ENCODE peak calls at places on chromosomes 2 and 18, in eight cellular contexts. One of them, this sample, is unnamed.

GRCh38 chr2:172998547-172998946 is 77.1 kb upstream of the MAP3K20 start:
- DNase-seq in mucosa of descending colon: no peak
- DNase-seq in B cell: no peak
- DNase-seq in astrocyte: no peak
- DNase-seq in sigmoid colon: no peak
- DNase-seq in left ventricle myocardium inferior: no peak
- DNase-seq in A549: no peak
- DNase-seq in AG09319: no peak
- DNase-seq in this sample: no peak

GRCh38 chr2:21543630-21544029 is 419.9 kb downstream of the TDRD15 start:
- DNase-seq in left ventricle myocardium inferior: no peak
- DNase-seq in sigmoid colon: no peak
- DNase-seq in astrocyte: no peak
- DNase-seq in mucosa of descending colon: no peak
- DNase-seq in A549: no peak
- DNase-seq in AG09319: no peak
- DNase-seq in B cell: no peak
- DNase-seq in this sample: no peak

GRCh38 chr2:108074945-108075344 is 88.6 kb downstream of the SLC5A7 start:
- DNase-seq in B cell: no peak
- DNase-seq in mucosa of descending colon: no peak
- DNase-seq in astrocyte: no peak
- DNase-seq in AG09319: no peak
- DNase-seq in sigmoid colon: no peak
- DNase-seq in left ventricle myocardium inferior: no peak
- DNase-seq in A549: no peak
- DNase-seq in this sample: no peak

GRCh38 chr2:20682166-20682565 is 15.2 kb downstream of the GDF7 start:
- DNase-seq in AG09319: no peak
- DNase-seq in astrocyte: no peak
- DNase-seq in B cell: no peak
- DNase-seq in mucosa of descending colon: no peak
- DNase-seq in A549: no peak
- DNase-seq in sigmoid colon: no peak
- DNase-seq in left ventricle myocardium inferior: no peak
- DNase-seq in this sample: no peak

GRCh38 chr2:209086761-209087160 is 337.1 kb upstream of the MAP2 start:
- DNase-seq in left ventricle myocardium inferior: no peak
- DNase-seq in mucosa of descending colon: no peak
- DNase-seq in B cell: no peak
- DNase-seq in AG09319: no peak
- DNase-seq in astrocyte: no peak
- DNase-seq in A549: no peak
- DNase-seq in sigmoid colon: no peak
- DNase-seq in this sample: no peak

GRCh38 chr18:22486667-22487066 is 69.0 kb upstream of the CTAGE1 start:
- DNase-seq in B cell: no peak
- DNase-seq in left ventricle myocardium inferior: no peak
- DNase-seq in mucosa of descending colon: no peak
- DNase-seq in AG09319: no peak
- DNase-seq in A549: no peak
- DNase-seq in astrocyte: no peak
- DNase-seq in sigmoid colon: no peak
- DNase-seq in this sample: no peak

GRCh38 chr2:72894466-72894865 is 7.3 kb downstream of the SPR start:
- DNase-seq in mucosa of descending colon: no peak
- DNase-seq in B cell: no peak
- DNase-seq in A549: no peak
- DNase-seq in sigmoid colon: no peak
- DNase-seq in astrocyte: no peak
- DNase-seq in left ventricle myocardium inferior: no peak
- DNase-seq in AG09319: no peak
- DNase-seq in this sample: no peak

GRCh38 chr2:15914981-15915380 is 25.4 kb upstream of the MYCN start:
- DNase-seq in left ventricle myocardium inferior: no peak
- DNase-seq in A549: no peak
- DNase-seq in sigmoid colon: no peak
- DNase-seq in astrocyte: peak; percentile 8
- DNase-seq in B cell: no peak
- DNase-seq in AG09319: no peak
- DNase-seq in mucosa of descending colon: no peak
- DNase-seq in this sample: no peak

GRCh38 chr2:221999702-222000101 is 299.1 kb downstream of the PAX3 start:
- DNase-seq in B cell: no peak
- DNase-seq in mucosa of descending colon: no peak
- DNase-seq in left ventricle myocardium inferior: no peak
- DNase-seq in astrocyte: peak; percentile 98
- DNase-seq in sigmoid colon: no peak
- DNase-seq in A549: no peak
- DNase-seq in AG09319: no peak
- DNase-seq in this sample: peak; percentile 5

GRCh38 chr2:121748202-121748601 is 7.2 kb upstream of the TSN start:
- DNase-seq in A549: no peak
- DNase-seq in mucosa of descending colon: no peak
- DNase-seq in B cell: no peak
- DNase-seq in sigmoid colon: no peak
- DNase-seq in left ventricle myocardium inferior: no peak
- DNase-seq in astrocyte: no peak
- DNase-seq in AG09319: peak; percentile 10
- DNase-seq in this sample: no peak

GRCh38 chr2:161332568-161332967 is 24.3 kb downstream of the PSMD14 start:
- DNase-seq in sigmoid colon: no peak
- DNase-seq in mucosa of descending colon: no peak
- DNase-seq in left ventricle myocardium inferior: no peak
- DNase-seq in B cell: no peak
- DNase-seq in AG09319: no peak
- DNase-seq in A549: no peak
- DNase-seq in astrocyte: no peak
- DNase-seq in this sample: no peak

GRCh38 chr2:149219853-149220252 is 110.5 kb upstream of the LYPD6 start:
- DNase-seq in B cell: no peak
- DNase-seq in A549: no peak
- DNase-seq in astrocyte: no peak
- DNase-seq in left ventricle myocardium inferior: no peak
- DNase-seq in AG09319: no peak
- DNase-seq in sigmoid colon: no peak
- DNase-seq in mucosa of descending colon: no peak
- DNase-seq in this sample: no peak

GRCh38 chr2:232321156-232321816 is 57.3 kb upstream of the ALPP start:
- DNase-seq in A549: no peak
- DNase-seq in sigmoid colon: peak; percentile 37
- DNase-seq in mucosa of descending colon: peak; percentile 33
- DNase-seq in astrocyte: no peak
- DNase-seq in left ventricle myocardium inferior: peak; percentile 1
- DNase-seq in AG09319: no peak
- DNase-seq in B cell: no peak
- DNase-seq in this sample: no peak

GRCh38 chr2:64952896-64953482 is 36.2 kb upstream of the SLC1A4 start:
- DNase-seq in astrocyte: peak; percentile 92
- DNase-seq in left ventricle myocardium inferior: no peak
- DNase-seq in AG09319: peak; percentile 41
- DNase-seq in A549: peak; percentile 51
- DNase-seq in B cell: no peak
- DNase-seq in mucosa of descending colon: no peak
- DNase-seq in sigmoid colon: no peak
- DNase-seq in this sample: no peak

GRCh38 chr2:181724662-181725061 is 44.3 kb upstream of the NEUROD1 start:
- DNase-seq in B cell: no peak
- DNase-seq in AG09319: no peak
- DNase-seq in left ventricle myocardium inferior: no peak
- DNase-seq in A549: no peak
- DNase-seq in astrocyte: no peak
- DNase-seq in sigmoid colon: no peak
- DNase-seq in mucosa of descending colon: no peak
- DNase-seq in this sample: no peak

GRCh38 chr2:33077841-33078240 is 131.1 kb downstream of the LTBP1 start:
- DNase-seq in mucosa of descending colon: no peak
- DNase-seq in astrocyte: no peak
- DNase-seq in sigmoid colon: no peak
- DNase-seq in B cell: peak; percentile 22
- DNase-seq in AG09319: no peak
- DNase-seq in left ventricle myocardium inferior: no peak
- DNase-seq in A549: no peak
- DNase-seq in this sample: no peak

GRCh38 chr2:37389984-37390765 is 45.7 kb downstream of the QPCT start:
- DNase-seq in B cell: peak; percentile 82
- DNase-seq in A549: peak; percentile 86
- DNase-seq in AG09319: peak; percentile 23
- DNase-seq in mucosa of descending colon: no peak
- DNase-seq in sigmoid colon: no peak
- DNase-seq in left ventricle myocardium inferior: no peak
- DNase-seq in astrocyte: peak; percentile 89
- DNase-seq in this sample: peak; percentile 76

GRCh38 chr2:182228073-182228473 is 198.8 kb downstream of the PDE1A start:
- DNase-seq in B cell: no peak
- DNase-seq in AG09319: no peak
- DNase-seq in astrocyte: no peak
- DNase-seq in mucosa of descending colon: no peak
- DNase-seq in left ventricle myocardium inferior: no peak
- DNase-seq in sigmoid colon: no peak
- DNase-seq in A549: no peak
- DNase-seq in this sample: no peak

DNA sequence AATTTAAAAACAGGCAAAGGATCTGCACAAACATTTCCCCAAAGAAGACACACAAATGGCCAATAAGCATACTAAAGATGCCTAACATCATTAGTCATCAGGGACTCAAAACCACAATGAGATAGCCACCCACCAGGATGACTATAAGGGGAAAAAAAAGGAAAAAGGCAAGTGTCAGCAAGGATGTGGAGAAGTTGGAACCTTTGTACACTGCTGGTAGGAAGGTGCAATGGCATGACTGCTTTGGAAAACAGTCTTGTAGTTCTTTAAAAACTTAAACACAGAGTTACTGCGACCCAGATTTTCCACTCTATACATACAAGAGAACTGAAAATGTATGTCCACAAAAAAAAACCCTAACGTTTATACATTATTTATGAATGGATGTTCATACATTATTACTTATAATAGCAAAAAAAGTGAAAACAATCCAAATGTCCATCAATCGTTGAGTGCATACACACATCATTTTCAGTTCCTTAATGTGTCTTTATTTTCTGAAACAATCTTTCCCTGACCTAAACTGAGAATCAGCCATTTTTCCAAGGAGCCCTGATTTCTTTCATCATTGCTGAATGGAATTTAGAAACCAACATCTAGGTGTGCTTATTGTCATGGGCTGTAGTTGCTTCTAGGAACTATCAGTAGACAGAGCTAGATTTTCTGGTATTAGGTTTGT is 64.7 kb upstream of the TLK1 start:
- DNase-seq in B cell: no peak
- DNase-seq in A549: no peak
- DNase-seq in sigmoid colon: no peak
- DNase-seq in left ventricle myocardium inferior: no peak
- DNase-seq in AG09319: peak; percentile 22
- DNase-seq in astrocyte: peak; percentile 94
- DNase-seq in mucosa of descending colon: no peak
- DNase-seq in this sample: peak; percentile 8
- TF ChIP-seq CTCF in B cell: no peak
- TF ChIP-seq CTCF in A549: no peak
- TF ChIP-seq CTCF in sigmoid colon: no peak
- TF ChIP-seq CTCF in left ventricle myocardium inferior: no peak
- TF ChIP-seq CTCF in AG09319: no peak
- TF ChIP-seq CTCF in astrocyte: peak; percentile 63
- TF ChIP-seq CTCF in mucosa of descending colon: no peak
- TF ChIP-seq CTCF in this sample: peak; percentile 34

GRCh38 chr2:7007846-7008741 is 90.9 kb downstream of the RNF144A start:
- DNase-seq in AG09319: peak; percentile 22
- DNase-seq in A549: no peak
- DNase-seq in astrocyte: peak; percentile 96
- DNase-seq in left ventricle myocardium inferior: peak; percentile 94
- DNase-seq in sigmoid colon: peak; percentile 93
- DNase-seq in mucosa of descending colon: peak; percentile 65
- DNase-seq in B cell: no peak
- DNase-seq in this sample: no peak
- TF ChIP-seq CTCF in AG09319: peak; percentile 54
- TF ChIP-seq CTCF in A549: no peak
- TF ChIP-seq CTCF in astrocyte: peak; percentile 38
- TF ChIP-seq CTCF in left ventricle myocardium inferior: peak; percentile 66
- TF ChIP-seq CTCF in sigmoid colon: peak; percentile 32
- TF ChIP-seq CTCF in mucosa of descending colon: no peak
- TF ChIP-seq CTCF in B cell: no peak
- TF ChIP-seq CTCF in this sample: no peak

GRCh38 chr2:195656859-195657633 is at the start of gene SLC39A10:
- DNase-seq in A549: peak; percentile 77
- DNase-seq in AG09319: peak; percentile 94
- DNase-seq in mucosa of descending colon: peak; percentile 99
- DNase-seq in astrocyte: peak; percentile 93
- DNase-seq in sigmoid colon: peak; percentile 99
- DNase-seq in B cell: peak; percentile 99
- DNase-seq in left ventricle myocardium inferior: peak; percentile 96
- DNase-seq in this sample: peak; percentile 94
- TF ChIP-seq CTCF in A549: no peak
- TF ChIP-seq CTCF in AG09319: no peak
- TF ChIP-seq CTCF in mucosa of descending colon: peak; percentile 43
- TF ChIP-seq CTCF in astrocyte: no peak
- TF ChIP-seq CTCF in sigmoid colon: peak; percentile 10
- TF ChIP-seq CTCF in B cell: no peak
- TF ChIP-seq CTCF in left ventricle myocardium inferior: no peak
- TF ChIP-seq CTCF in this sample: no peak

GRCh38 chr2:164703915-164704706 is 82.8 kb upstream of the GRB14 start:
- DNase-seq in astrocyte: no peak
- DNase-seq in B cell: no peak
- DNase-seq in A549: no peak
- DNase-seq in AG09319: no peak
- DNase-seq in mucosa of descending colon: no peak
- DNase-seq in left ventricle myocardium inferior: no peak
- DNase-seq in sigmoid colon: no peak
- DNase-seq in this sample: no peak
- TF ChIP-seq CTCF in astrocyte: no peak
- TF ChIP-seq CTCF in B cell: no peak
- TF ChIP-seq CTCF in A549: peak; percentile 41
- TF ChIP-seq CTCF in AG09319: no peak
- TF ChIP-seq CTCF in mucosa of descending colon: no peak
- TF ChIP-seq CTCF in left ventricle myocardium inferior: no peak
- TF ChIP-seq CTCF in sigmoid colon: no peak
- TF ChIP-seq CTCF in this sample: no peak

This sample was measured in Calu3.